ENCODE peak calls at places on chromosomes 6 and 20, in nine cellular contexts. C is CD4-positive, CD25-positive, alpha-beta regulatory T cell; Q is breast epithelium; G is fibroblast of the aortic adventitia; L is fibroblast of villous mesenchyme; A is AG04450; P is small intestine; F is sigmoid colon; J is OCI-LY7. U is an unnamed sample.

GRCh38 chr6:151240036-151240685 is 394 bp downstream of the AKAP12 start:
- DNase-seq in C (no peak), Q (peak; percentile 39), G (peak; percentile 76), L (peak; percentile 83), A (no peak), P (no peak), F (peak; percentile 97), J (no peak), U (no peak)

GRCh38 chr6:10725716-10726115 is 2.8 kb downstream of the TMEM14C start:
- DNase-seq in C (no peak), Q (no peak), G (no peak), L (no peak), A (no peak), P (no peak), F (no peak), J (no peak), U (no peak)

GRCh38 chr6:25781134-25781533 is 26.6 kb downstream of the SLC17A4 start:
- DNase-seq in C (no peak), Q (no peak), G (no peak), L (no peak), A (no peak), P (no peak), F (no peak), J (no peak), U (no peak)

GRCh38 chr6:47440722-47441121 is 36.9 kb upstream of the CD2AP start:
- DNase-seq in C (no peak), Q (peak; percentile 37), G (no peak), L (no peak), A (no peak), P (no peak), F (no peak), J (peak; percentile 72), U (no peak)

GRCh38 chr6:42028234-42029061 is 21.9 kb upstream of the TAF8 start:
- DNase-seq in C (no peak), Q (no peak), G (peak; percentile 85), L (peak; percentile 95), A (no peak), P (peak; percentile 67), F (no peak), J (no peak), U (no peak)

GRCh38 chr6:157265186-157265585 is 58.1 kb downstream of the TMEM242 start:
- DNase-seq in C (no peak), Q (no peak), G (no peak), L (no peak), A (no peak), P (no peak), F (peak; percentile 38), J (no peak), U (no peak)

GRCh38 chr6:148104131-148104530 is 238.5 kb upstream of the SASH1 start:
- DNase-seq in C (no peak), Q (no peak), G (no peak), L (no peak), A (no peak), P (no peak), F (no peak), J (no peak), U (no peak)

GRCh38 chr6:118283759-118284158 is 264.3 kb upstream of the PLN start:
- DNase-seq in C (peak; percentile 46), Q (no peak), G (peak; percentile 79), L (peak; percentile 72), A (peak; percentile 43), P (peak; percentile 14), F (peak; percentile 69), J (peak; percentile 52), U (no peak)

GRCh38 chr6:84137051-84137375 is 90.4 kb downstream of the CEP162 start:
- DNase-seq in C (no peak), Q (no peak), G (no peak), L (peak; percentile 39), A (peak; percentile 61), P (no peak), F (no peak), J (no peak), U (peak; percentile 31)

GRCh38 chr6:84136364-84137050 is 90.9 kb downstream of the CEP162 start:
- DNase-seq in C (no peak), Q (no peak), G (no peak), L (no peak), A (no peak), P (no peak), F (no peak), J (no peak), U (no peak)

GRCh38 chr6:84139311-84139710 is 88.1 kb downstream of the CEP162 start:
- DNase-seq in C (no peak), Q (no peak), G (no peak), L (no peak), A (no peak), P (no peak), F (no peak), J (no peak), U (no peak)

GRCh38 chr6:84135291-84135690 is 92.2 kb downstream of the CEP162 start:
- DNase-seq in C (no peak), Q (no peak), G (no peak), L (no peak), A (no peak), P (no peak), F (no peak), J (no peak), U (no peak)

DNA sequence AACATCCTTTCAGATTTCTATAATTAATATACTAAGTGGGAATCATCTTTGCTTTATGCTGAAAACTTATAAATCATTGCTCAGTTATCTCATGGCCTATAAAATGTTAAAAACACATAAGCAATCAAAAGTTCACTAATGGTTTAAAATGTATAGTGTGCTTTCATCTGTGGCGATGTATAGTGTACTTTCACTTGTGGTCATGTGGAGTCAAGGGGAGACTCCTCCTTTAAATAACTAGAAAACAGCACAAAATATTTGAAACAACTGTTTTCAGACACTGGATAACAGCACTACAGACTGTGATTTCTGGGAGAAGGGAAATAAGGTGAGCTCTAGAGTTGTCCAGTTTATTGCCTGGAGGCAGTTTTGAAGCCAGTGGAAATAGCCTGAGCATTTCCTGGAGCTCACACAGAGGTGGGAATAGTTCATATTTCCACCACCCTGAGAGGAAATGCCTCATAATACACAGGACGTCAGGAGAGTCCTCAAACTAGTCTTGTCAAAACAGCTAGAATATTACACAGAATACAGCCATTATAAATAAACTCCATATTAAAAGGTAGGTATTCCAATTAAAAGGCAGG is 89.4 kb downstream of the CEP162 start:
- DNase-seq in C (no peak), Q (no peak), G (no peak), L (peak; percentile 8), A (no peak), P (no peak), F (no peak), J (no peak), U (no peak)
- H3K4me3 ChIP-seq in C (no peak overlapping the region), Q (no peak overlapping the region), G (no peak overlapping the region), L (no peak overlapping the region), A (no peak overlapping the region), P (no peak overlapping the region), F (no peak overlapping the region), J (no peak overlapping the region), U (no peak overlapping the region)

GRCh38 chr6:169452869-169453186 is 199.2 kb upstream of the THBS2 start:
- DNase-seq in C (no peak), Q (no peak), G (no peak), L (peak; percentile 19), A (no peak), P (no peak), F (no peak), J (no peak), U (no peak)

GRCh38 chr6:169450097-169450496 is 196.5 kb upstream of the THBS2 start:
- DNase-seq in C (no peak), Q (no peak), G (no peak), L (no peak), A (no peak), P (no peak), F (no peak), J (no peak), U (no peak)

GRCh38 chr6:169453221-169453620 is 199.6 kb upstream of the THBS2 start:
- DNase-seq in C (no peak), Q (no peak), G (no peak), L (peak; percentile 30), A (no peak), P (no peak), F (no peak), J (no peak), U (no peak)

GRCh38 chr6:169452117-169452868 is 198.6 kb upstream of the THBS2 start:
- DNase-seq in C (no peak), Q (peak; percentile 84), G (peak; percentile 94), L (peak; percentile 93), A (peak; percentile 92), P (no peak), F (peak; percentile 94), J (no peak), U (no peak)

GRCh38 chr6:169451065-169451840 is 197.6 kb upstream of the THBS2 start:
- DNase-seq in C (no peak), Q (no peak), G (no peak), L (peak; percentile 7), A (no peak), P (no peak), F (no peak), J (no peak), U (no peak)
- H3K4me3 ChIP-seq in C (no peak overlapping the region), Q (peak overlapping the region; percentile 62), G (no peak overlapping the region), L (no peak overlapping the region), A (no peak overlapping the region), P (no peak overlapping the region), F (peak overlapping the region; percentile 13), J (no peak overlapping the region), U (no peak overlapping the region)

GRCh38 chr20:63284544-63284949 is 8.4 kb upstream of the COL20A1 start:
- DNase-seq in C (no peak), Q (no peak), G (no peak), L (no peak), A (no peak), P (no peak), F (no peak), J (no peak), U (no peak)
- H3K4me3 ChIP-seq in C (no peak overlapping the region), Q (no peak overlapping the region), G (no peak overlapping the region), L (no peak overlapping the region), A (no peak overlapping the region), P (no peak overlapping the region), F (no peak overlapping the region), J (no peak overlapping the region), U (no peak overlapping the region)

GRCh38 chr20:31516651-31517050 is 2.4 kb downstream of the HM13 start:
- DNase-seq in C (no peak), Q (no peak), G (no peak), L (no peak), A (no peak), P (no peak), F (no peak), J (no peak), U (no peak)

GRCh38 chr20:31516166-31516565 is 1.9 kb downstream of the HM13 start:
- DNase-seq in C (no peak), Q (no peak), G (no peak), L (no peak), A (no peak), P (no peak), F (no peak), J (no peak), U (no peak)

GRCh38 chr20:31515072-31515774 is 981 bp downstream of the HM13 start:
- DNase-seq in C (no peak), Q (no peak), G (no peak), L (no peak), A (no peak), P (no peak), F (no peak), J (no peak), U (no peak)

GRCh38 chr20:31514154-31515071 is at the start of gene HM13:
- DNase-seq in C (peak; percentile 87), Q (peak; percentile 86), G (peak; percentile 92), L (peak; percentile 94), A (peak; percentile 86), P (peak; percentile 91), F (peak; percentile 96), J (peak; percentile 97), U (peak; percentile 46)

DNA sequence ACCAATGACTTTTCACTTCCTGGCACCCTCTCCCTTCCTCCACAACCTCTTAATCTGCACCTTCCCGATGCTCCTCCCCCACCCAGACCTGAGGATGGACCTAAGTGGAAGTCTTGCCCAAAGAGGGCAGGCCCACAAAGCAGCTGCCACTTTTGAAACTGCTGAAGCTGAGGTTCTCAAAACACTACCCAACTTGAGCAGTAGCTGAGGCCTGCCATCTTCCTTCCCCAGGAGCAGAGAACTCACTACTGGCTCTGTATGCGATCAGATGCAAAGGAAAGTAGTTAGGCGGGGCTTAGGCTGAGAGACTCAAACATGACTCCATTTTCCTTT is 1.5 kb downstream of the HM13 start:
- DNase-seq in C (no peak), Q (no peak), G (no peak), L (no peak), A (no peak), P (no peak), F (no peak), J (peak; percentile 6), U (no peak)
- H3K4me3 ChIP-seq in C (peak overlapping the region; percentile 88), Q (peak overlapping the region; percentile 98), G (peak overlapping the region; percentile 98), L (peak overlapping the region; percentile 99), A (peak overlapping the region; percentile 99), P (no peak overlapping the region), F (no peak overlapping the region), J (peak overlapping the region; percentile 89), U (peak overlapping the region; percentile 99)

U was measured in AG04449.